ENCODE peak calls at places on chromosomes 6 and 20, in four cellular contexts. Q is testis, V is uterus, K is right atrium auricular region. P is an unnamed sample. For H3K27me3, the result is how much of the 10 kb centered on the place peaks cover.

GRCh38 chr6:125658759-125659431 is 90.5 kb upstream of the HEY2 start:
- DNase-seq in Q (no peak), V (no peak), K (no peak), P (no peak)

GRCh38 chr6:11750682-11751081 is 27.9 kb downstream of the ADTRP start:
- DNase-seq in Q (no peak), V (no peak), K (no peak), P (no peak)

GRCh38 chr6:133964052-133964451 is 11.0 kb downstream of the TBPL1 start:
- DNase-seq in Q (no peak), V (no peak), K (no peak), P (no peak)

GRCh38 chr6:118892248-118893094 is 1.5 kb upstream of the ASF1A start:
- DNase-seq in Q (no peak), V (no peak), K (no peak), P (no peak)

GRCh38 chr6:160275511-160276003 is 16.9 kb upstream of the SLC22A2 start:
- DNase-seq in Q (no peak), V (no peak), K (no peak), P (no peak)

GRCh38 chr20:16283978-16284377 is 289.3 kb downstream of the KIF16B start:
- DNase-seq in Q (peak), V (no peak), K (no peak), P (no peak)

GRCh38 chr6:106425382-106425781 is 64.9 kb downstream of the CRYBG1 start:
- DNase-seq in Q (no peak), V (no peak), K (no peak), P (no peak)

GRCh38 chr6:116385462-116385807 is 14.7 kb downstream of the DSE start:
- DNase-seq in Q (no peak), V (no peak), K (no peak), P (no peak)

GRCh38 chr6:88380083-88380482 is 213.9 kb upstream of the CNR1 start:
- DNase-seq in Q (no peak), V (peak), K (peak), P (no peak)

GRCh38 chr6:26205161-26205624 is 118.0 kb downstream of the HFE start:
- DNase-seq in Q (peak), V (peak), K (peak), P (peak)

GRCh38 chr6:42279144-42279781 is 61.6 kb upstream of the MRPS10 start:
- DNase-seq in Q (peak), V (peak), K (no peak), P (no peak)

GRCh38 chr6:151757506-151757955 is 50.0 kb upstream of the ESR1 start:
- DNase-seq in Q (no peak), V (no peak), K (no peak), P (no peak)

GRCh38 chr6:144314003-144314485 is 28.9 kb downstream of the UTRN start:
- DNase-seq in Q (peak), V (peak), K (peak), P (no peak)

GRCh38 chr20:23998392-23998791 is 9.8 kb upstream of the GGTLC1 start:
- DNase-seq in Q (no peak), V (no peak), K (no peak), P (no peak)

GRCh38 chr6:70709826-70710225 is 42.1 kb downstream of the SMAP1 start:
- DNase-seq in Q (no peak), V (no peak), K (no peak), P (no peak)

GRCh38 chr20:2793471-2793870 is 7.0 kb downstream of the CPXM1 start:
- DNase-seq in Q (no peak), V (no peak), K (no peak), P (no peak)

GRCh38 chr6:121780325-121781313 is 345.2 kb downstream of the GJA1 start:
- DNase-seq in Q (peak), V (peak), K (peak), P (no peak)

GRCh38 chr6:90820436-90820835 is 233.6 kb upstream of the MAP3K7 start:
- DNase-seq in Q (no peak), V (no peak), K (no peak), P (no peak)

GRCh38 chr6:45650527-45651135 is 272.9 kb upstream of the SUPT3H start:
- DNase-seq in Q (no peak), V (no peak), K (no peak), P (peak)

GRCh38 chr20:19598117-19598516 is 159.9 kb upstream of the RIN2 start:
- DNase-seq in Q (no peak), V (no peak), K (no peak), P (peak)

GRCh38 chr20:63087872-63088680 is 81.3 kb upstream of the BHLHE23 start:
- DNase-seq in Q (peak), V (peak), K (no peak), P (peak)

GRCh38 chr20:62968378-62969178 is 16.1 kb downstream of the SLC17A9 start:
- DNase-seq in Q (no peak), V (no peak), K (no peak), P (no peak)

GRCh38 chr20:58636396-58636982 is 14.6 kb upstream of the STX16 start:
- DNase-seq in Q (no peak), V (no peak), K (no peak), P (no peak)

GRCh38 chr6:144217264-144217663 is 66.9 kb downstream of the STX11 start:
- DNase-seq in Q (peak), V (no peak), K (no peak), P (no peak)

GRCh38 chr6:4322846-4323309 is 187.5 kb upstream of the ECI2 start:
- DNase-seq in Q (no peak), V (no peak), K (no peak), P (no peak)

GRCh38 chr20:50804453-50805348 is 9.8 kb downstream of the BCAS4 start:
- DNase-seq in Q (no peak), V (no peak), K (no peak), P (peak)

GRCh38 chr6:1313755-1314503 is 2.0 kb downstream of the FOXQ1 start:
- DNase-seq in Q (peak), V (no peak), K (no peak), P (peak)
- H3K27me3 ChIP-seq in Q (under half), V (under half), K (under half), P (half or more)

DNA sequence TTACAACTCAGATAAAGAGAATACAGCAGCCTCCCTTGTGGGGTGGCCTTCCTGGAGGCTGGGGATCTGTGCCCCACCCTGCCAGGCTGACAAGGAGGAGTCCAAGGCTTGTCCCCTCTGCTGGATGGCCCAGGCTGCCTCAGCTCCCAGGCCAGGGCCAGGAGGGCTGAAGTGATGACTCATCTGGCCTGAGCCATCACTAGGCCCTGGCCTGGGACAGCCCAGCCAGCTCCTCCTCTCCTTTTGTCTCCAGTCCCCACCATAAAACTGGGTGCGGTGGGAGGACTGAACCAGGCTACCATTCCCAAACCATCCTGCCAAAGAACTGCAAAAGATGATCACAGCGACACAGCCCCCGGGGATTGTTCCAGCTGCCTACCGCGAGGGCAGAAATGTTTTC is 15.0 kb downstream of the GRM4 start:
- DNase-seq in Q (no peak), V (no peak), K (no peak), P (no peak)
- H3K27me3 ChIP-seq in Q (under half), V (under half), K (under half), P (under half)

DNA sequence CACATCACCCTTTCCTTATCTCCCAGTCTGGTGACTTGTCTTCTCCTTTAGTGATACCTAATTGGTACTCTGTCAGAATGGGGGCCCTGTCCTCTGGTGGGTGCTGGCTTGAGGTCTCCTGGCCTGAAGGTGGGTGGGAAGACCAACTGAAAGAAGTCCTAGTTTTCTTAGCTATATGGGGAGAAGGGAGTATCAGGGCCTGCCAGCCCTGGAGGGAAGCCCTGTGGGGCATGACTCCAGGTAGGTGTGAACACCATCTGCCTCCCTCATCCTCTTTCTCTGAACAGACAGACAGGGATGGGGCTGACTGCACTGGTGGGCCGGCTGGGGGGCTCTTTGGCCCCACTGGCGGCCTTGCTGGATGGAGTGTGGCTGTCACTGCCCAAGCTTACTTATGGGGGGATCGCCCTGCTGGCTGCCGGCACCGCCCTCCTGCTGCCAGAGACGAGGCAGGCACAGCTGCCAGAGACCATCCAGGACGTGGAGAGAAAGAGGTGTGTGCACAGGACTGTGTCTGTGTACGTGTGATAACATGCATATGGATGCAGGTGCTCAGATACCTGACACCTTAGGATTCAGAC is 4.8 kb downstream of the CRIP3 start:
- DNase-seq in Q (no peak), V (no peak), K (no peak), P (peak)
- H3K27me3 ChIP-seq in Q (under half), V (under half), K (under half), P (under half)

GRCh38 chr6:108180266-108180665 is 14.4 kb downstream of the NR2E1 start:
- DNase-seq in Q (no peak), V (no peak), K (no peak), P (no peak)
- H3K27me3 ChIP-seq in Q (under half), V (under half), K (under half), P (under half)

DNA sequence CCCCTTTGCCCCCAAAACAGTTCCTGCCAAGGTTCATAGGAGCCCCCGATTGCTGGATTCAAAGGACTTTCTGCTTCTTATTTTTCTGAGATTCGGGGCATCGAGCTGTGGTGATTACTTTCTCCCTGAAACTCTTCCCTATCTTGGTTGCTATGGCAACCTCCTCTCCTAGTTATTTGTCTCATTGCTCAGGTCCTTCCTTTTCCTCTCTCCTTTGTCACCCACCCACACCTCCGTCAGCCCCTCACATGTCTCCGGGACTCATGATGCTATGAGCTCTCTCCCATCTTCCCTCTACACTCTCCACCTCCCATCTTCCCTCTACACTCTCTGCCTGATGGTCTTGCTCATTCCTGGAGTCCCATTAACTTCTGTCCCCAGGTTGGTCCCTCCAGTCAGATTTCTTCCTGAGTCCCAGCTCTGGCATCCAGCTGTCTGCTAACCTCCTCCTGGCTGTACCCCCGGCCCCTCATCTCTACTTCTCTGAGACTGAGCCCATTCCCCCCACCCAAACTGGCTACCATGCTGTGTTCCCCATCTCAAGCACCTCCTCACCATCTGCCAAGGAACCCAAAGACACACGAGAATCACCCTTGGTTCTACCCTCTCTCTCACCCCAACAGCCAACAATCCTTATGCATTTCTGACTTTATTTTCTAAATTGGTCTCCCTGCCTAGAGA is 30.2 kb upstream of the NNAT start:
- DNase-seq in Q (no peak), V (no peak), K (no peak), P (no peak)
- H3K27me3 ChIP-seq in Q (under half), V (under half), K (under half), P (under half)

GRCh38 chr6:138597336-138597735 is 98.0 kb upstream of the NHSL1 start:
- DNase-seq in Q (no peak), V (no peak), K (no peak), P (no peak)
- H3K27me3 ChIP-seq in Q (under half), V (under half), K (under half), P (under half)

GRCh38 chr6:165656581-165657324 is 6.3 kb downstream of the PDE10A start:
- DNase-seq in Q (no peak), V (no peak), K (no peak), P (no peak)
- H3K27me3 ChIP-seq in Q (under half), V (under half), K (under half), P (under half)

DNA sequence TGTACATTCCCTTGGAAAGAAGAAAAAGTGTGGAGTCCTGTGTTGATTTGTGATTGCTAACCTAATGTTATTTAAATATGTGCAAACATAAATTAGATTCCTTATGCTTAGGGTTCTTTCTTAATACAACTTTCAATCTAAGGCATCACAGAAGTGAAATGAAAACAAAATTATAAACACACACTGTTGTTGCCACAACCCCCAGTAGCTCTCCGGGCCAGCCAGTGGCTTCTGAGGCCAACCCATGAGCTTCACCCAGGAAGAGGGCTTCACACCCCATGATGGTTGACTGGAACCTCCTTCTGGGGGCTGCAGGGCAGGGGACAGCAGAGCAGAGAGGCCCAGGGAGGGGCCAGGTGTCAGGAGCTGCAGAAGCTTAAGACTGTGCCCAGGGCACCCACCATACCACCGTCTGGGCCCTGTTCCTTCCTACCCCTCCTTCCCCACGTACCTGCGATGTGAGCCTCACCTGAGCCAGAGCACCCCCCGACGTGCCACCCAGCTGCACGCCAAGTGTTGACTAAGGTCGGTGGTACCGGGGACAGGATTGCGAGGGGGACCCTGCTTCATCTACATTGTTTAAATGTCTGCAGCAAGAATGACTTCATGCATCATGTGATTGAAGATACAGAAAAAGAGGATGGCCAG is 110.5 kb downstream of the FAM120B start:
- DNase-seq in Q (no peak), V (no peak), K (no peak), P (no peak)
- H3K27me3 ChIP-seq in Q (under half), V (under half), K (under half), P (under half)

GRCh38 chr20:33540427-33540826 is 50.5 kb downstream of the CBFA2T2 start:
- DNase-seq in Q (no peak), V (no peak), K (no peak), P (no peak)

GRCh38 chr20:33541074-33541473 is 51.2 kb downstream of the CBFA2T2 start:
- DNase-seq in Q (no peak), V (no peak), K (no peak), P (no peak)

GRCh38 chr20:33549229-33549628 is 59.3 kb downstream of the CBFA2T2 start:
- DNase-seq in Q (no peak), V (no peak), K (no peak), P (no peak)

GRCh38 chr20:33541797-33542196 is 51.9 kb downstream of the CBFA2T2 start:
- DNase-seq in Q (no peak), V (no peak), K (no peak), P (no peak)

DNA sequence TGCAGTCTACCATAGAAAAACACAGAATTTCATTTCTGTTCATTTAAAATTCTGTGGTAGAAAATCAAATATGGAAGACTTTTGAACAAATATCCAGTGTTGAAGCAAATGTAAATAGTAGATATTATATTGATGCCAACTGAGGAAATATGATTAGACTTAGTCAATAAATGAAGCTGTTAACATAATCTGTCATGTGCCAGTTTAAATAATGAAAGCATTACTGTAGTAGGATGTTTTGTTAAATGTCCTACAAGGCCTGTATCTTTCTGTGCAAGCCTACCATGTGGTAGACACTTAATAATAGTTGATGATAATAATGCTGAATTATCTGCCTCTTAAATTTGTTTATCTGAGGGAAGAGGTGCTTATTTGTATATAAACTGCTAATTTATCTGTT is 55.9 kb downstream of the CBFA2T2 start:
- DNase-seq in Q (no peak), V (no peak), K (no peak), P (no peak)
- H3K27me3 ChIP-seq in Q (under half), V (under half), K (under half), P (under half)

GRCh38 chr6:32847004-32847403 is 3.2 kb upstream of the PSMB8 start:
- DNase-seq in Q (no peak), V (no peak), K (no peak), P (peak)

GRCh38 chr6:32845381-32845884 is 1.6 kb upstream of the PSMB8 start:
- DNase-seq in Q (no peak), V (no peak), K (no peak), P (peak)

GRCh38 chr6:32843979-32844838 is at the start of gene PSMB8:
- DNase-seq in Q (peak), V (peak), K (peak), P (peak)

GRCh38 chr6:32843321-32843978 is 397 bp downstream of the PSMB8 start:
- DNase-seq in Q (no peak), V (no peak), K (no peak), P (peak)

GRCh38 chr6:32844839-32845372 is 1.1 kb upstream of the PSMB8 start:
- DNase-seq in Q (no peak), V (no peak), K (no peak), P (no peak)
- H3K27me3 ChIP-seq in Q (under half), V (under half), K (under half), P (half or more)

P was measured in H7.